ENCODE peak calls at places on chromosomes 3 and 15, in four cellular contexts. T is colonic mucosa, U is GM23248, M is HFF-Myc. I is an unnamed sample.

GRCh38 chr3:133512416-133513089 is 60.9 kb upstream of the CDV3 start:
- DNase-seq in T (no peak), U (no peak), M (no peak), I (no peak)

GRCh38 chr3:9820944-9821343 is 10.9 kb downstream of the TTLL3 start:
- DNase-seq in T (no peak), U (peak; percentile 31), M (no peak), I (no peak)

GRCh38 chr3:8506611-8507061 is 5.0 kb downstream of the LMCD1 start:
- DNase-seq in T (no peak), U (peak; percentile 80), M (no peak), I (no peak)

GRCh38 chr3:11120091-11120845 is 34.0 kb upstream of the HRH1 start:
- DNase-seq in T (no peak), U (no peak), M (no peak), I (no peak)

GRCh38 chr3:167872941-167873340 is 137.4 kb downstream of the SERPINI1 start:
- DNase-seq in T (no peak), U (peak; percentile 21), M (no peak), I (no peak)

GRCh38 chr3:120445654-120446053 is 5.1 kb downstream of the FSTL1 start:
- DNase-seq in T (no peak), U (no peak), M (no peak), I (no peak)

GRCh38 chr15:89777821-89778380 is 1.8 kb downstream of the MESP2 start:
- DNase-seq in T (no peak), U (no peak), M (no peak), I (no peak)

GRCh38 chr3:54344601-54345216 is 222.4 kb downstream of the CACNA2D3 start:
- DNase-seq in T (no peak), U (no peak), M (no peak), I (no peak)

GRCh38 chr15:60162251-60162650 is 158.1 kb downstream of the FOXB1 start:
- DNase-seq in T (no peak), U (no peak), M (no peak), I (no peak)

GRCh38 chr3:1272541-1273265 is 179.9 kb downstream of the CNTN6 start:
- DNase-seq in T (peak; percentile 29), U (no peak), M (no peak), I (no peak)

GRCh38 chr3:54215521-54215920 is 93.2 kb downstream of the CACNA2D3 start:
- DNase-seq in T (no peak), U (no peak), M (no peak), I (no peak)

GRCh38 chr15:89785064-89785770 is 9.1 kb downstream of the MESP2 start:
- DNase-seq in T (peak; percentile 92), U (no peak), M (no peak), I (no peak)

GRCh38 chr3:197878427-197878826 is 71.6 kb upstream of the RPL35A start:
- DNase-seq in T (no peak), U (no peak), M (no peak), I (no peak)

GRCh38 chr3:112642912-112643506 is 2.1 kb upstream of the CCDC80 start:
- DNase-seq in T (peak; percentile 82), U (peak; percentile 94), M (peak; percentile 83), I (peak; percentile 53)

GRCh38 chr3:71846189-71846588 is 61.2 kb upstream of the PROK2 start:
- DNase-seq in T (no peak), U (peak; percentile 12), M (no peak), I (no peak)

GRCh38 chr3:61547625-61548024 is 13.7 kb upstream of the PTPRG start:
- DNase-seq in T (no peak), U (no peak), M (no peak), I (no peak)

GRCh38 chr15:29270169-29270955 is 740 bp upstream of the NSMCE3 start:
- DNase-seq in T (peak; percentile 21), U (peak; percentile 76), M (no peak), I (no peak)

GRCh38 chr3:58639842-58640241 is 26.7 kb downstream of the FAM3D start:
- DNase-seq in T (no peak), U (no peak), M (no peak), I (no peak)

GRCh38 chr3:159112724-159113123 is 310.9 kb downstream of the MFSD1 start:
- DNase-seq in T (no peak), U (no peak), M (no peak), I (no peak)

GRCh38 chr15:76994971-76995945 is at the start of gene PSTPIP1:
- DNase-seq in T (no peak), U (peak; percentile 66), M (no peak), I (no peak)

GRCh38 chr3:162770556-162770955 is 1273.9 kb downstream of the OTOL1 start:
- DNase-seq in T (no peak), U (peak; percentile 21), M (no peak), I (peak; percentile 48)

GRCh38 chr3:128360705-128361271 is 105.9 kb downstream of the DNAJB8 start:
- DNase-seq in T (no peak), U (no peak), M (no peak), I (no peak)

GRCh38 chr15:83844742-83845141 is 190.8 kb downstream of the ADAMTSL3 start:
- DNase-seq in T (no peak), U (peak; percentile 32), M (no peak), I (no peak)

GRCh38 chr3:151166161-151166560 is 36.9 kb downstream of the GPR171 start:
- DNase-seq in T (no peak), U (peak; percentile 10), M (no peak), I (no peak)

GRCh38 chr15:92650256-92650655 is 5.3 kb downstream of the FAM174B start:
- DNase-seq in T (no peak), U (no peak), M (no peak), I (peak; percentile 34)

GRCh38 chr3:133805384-133805701 is 272 bp upstream of the SRPRB start:
- DNase-seq in T (no peak), U (no peak), M (no peak), I (no peak)

GRCh38 chr3:55701997-55702396 is 214.9 kb upstream of the WNT5A start:
- DNase-seq in T (no peak), U (no peak), M (peak; percentile 53), I (no peak)

DNA sequence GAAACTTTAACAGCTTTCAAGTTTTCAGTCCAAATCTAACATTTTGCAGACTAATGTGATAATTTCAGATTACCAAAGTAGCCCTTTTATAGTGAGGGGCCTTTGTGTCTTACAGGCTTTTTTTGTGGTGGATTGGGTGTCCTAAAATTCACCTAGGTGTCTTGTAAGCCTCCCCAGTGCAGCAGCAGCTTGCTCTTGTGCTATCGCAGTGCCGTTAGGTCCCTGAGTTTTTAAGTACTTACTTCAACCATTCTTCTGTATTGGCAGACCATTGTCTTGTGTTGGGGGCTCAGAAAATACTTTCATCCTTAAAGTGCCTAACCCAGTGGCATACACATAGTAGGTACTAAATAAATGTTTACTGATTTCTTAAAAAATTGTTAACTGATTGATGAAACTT is 2.1 kb downstream of the PDE8A start:
- DNase-seq in T (no peak), U (peak; percentile 14), M (no peak), I (no peak)
- H3K4me3 ChIP-seq in T (peak overlapping the region; percentile 71), U (peak overlapping the region; percentile 96), M (peak overlapping the region; percentile 70), I (peak overlapping the region; percentile 99)

GRCh38 chr15:41961014-41961518 is 11.3 kb downstream of the EHD4 start:
- DNase-seq in T (no peak), U (peak; percentile 29), M (no peak), I (no peak)
- H3K4me3 ChIP-seq in T (no peak overlapping the region), U (no peak overlapping the region), M (no peak overlapping the region), I (no peak overlapping the region)

GRCh38 chr3:129688310-129688895 is 81.9 kb upstream of the PLXND1 start:
- DNase-seq in T (peak; percentile 28), U (peak; percentile 87), M (no peak), I (no peak)

GRCh38 chr3:129692743-129693142 is 86.3 kb upstream of the PLXND1 start:
- DNase-seq in T (no peak), U (no peak), M (no peak), I (no peak)

GRCh38 chr3:129690406-129690805 is 83.9 kb upstream of the PLXND1 start:
- DNase-seq in T (peak; percentile 28), U (peak; percentile 64), M (peak; percentile 43), I (peak; percentile 83)

GRCh38 chr3:129689036-129689435 is 82.6 kb upstream of the PLXND1 start:
- DNase-seq in T (no peak), U (no peak), M (no peak), I (no peak)

GRCh38 chr3:129690963-129691362 is 84.5 kb upstream of the PLXND1 start:
- DNase-seq in T (no peak), U (no peak), M (no peak), I (no peak)
- H3K4me3 ChIP-seq in T (no peak overlapping the region), U (no peak overlapping the region), M (no peak overlapping the region), I (no peak overlapping the region)

GRCh38 chr3:29694783-29695182 is 413.9 kb downstream of the RBMS3 start:
- DNase-seq in T (no peak), U (peak; percentile 97), M (peak; percentile 73), I (no peak)

GRCh38 chr3:29694331-29694730 is 413.5 kb downstream of the RBMS3 start:
- DNase-seq in T (no peak), U (peak; percentile 39), M (no peak), I (no peak)

GRCh38 chr3:29696311-29696710 is 415.4 kb downstream of the RBMS3 start:
- DNase-seq in T (no peak), U (peak; percentile 55), M (no peak), I (no peak)

GRCh38 chr3:29695201-29695904 is 414.5 kb downstream of the RBMS3 start:
- DNase-seq in T (no peak), U (peak; percentile 91), M (no peak), I (no peak)

GRCh38 chr3:29695905-29696238 is 415.0 kb downstream of the RBMS3 start:
- DNase-seq in T (no peak), U (peak; percentile 43), M (no peak), I (no peak)
- H3K4me3 ChIP-seq in T (no peak overlapping the region), U (peak overlapping the region; percentile 52), M (no peak overlapping the region), I (no peak overlapping the region)

DNA sequence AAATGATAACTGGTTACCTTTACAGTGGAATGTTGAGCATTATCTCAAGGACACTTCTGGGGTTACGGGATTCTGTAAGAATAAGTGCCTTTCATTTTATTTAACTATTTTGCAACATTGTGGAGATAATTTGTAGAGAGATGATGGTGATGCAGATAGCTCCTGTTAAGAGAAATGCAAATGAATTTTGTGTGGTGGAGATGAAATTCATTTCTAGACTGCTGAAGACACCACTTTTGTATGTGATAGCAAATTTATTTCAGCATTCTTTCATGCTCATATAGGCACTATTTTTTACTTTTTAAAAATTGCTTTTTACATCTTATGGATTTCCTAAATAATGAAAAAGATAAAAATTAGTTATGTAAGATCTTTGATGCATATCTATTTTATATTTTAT is 463.3 kb upstream of the CBLB start:
- DNase-seq in T (no peak), U (no peak), M (no peak), I (no peak)
- H3K4me3 ChIP-seq in T (no peak overlapping the region), U (no peak overlapping the region), M (no peak overlapping the region), I (no peak overlapping the region)